ENCODE peak calls at places on chromosome 11, in ten cellular contexts. V is progenitor cell of endocrine pancreas; H is GM13976; L is CMK; B is ovary; F is AG09319; R is activated CD4-positive, alpha-beta T cell treated with anti-CD3 and anti-CD28 coated beads, Interleukin-2, amount 10 ng/mL, durations not matched to agents 7 days and 5 days; K is RKO; G is substantia nigra; Q is NCI-H774. D is an unnamed sample.

GRCh38 chr11:115939726-115940421 is 435.7 kb upstream of the CADM1 start:
- DNase-seq in R (no peak), H (no peak), F (no peak), V (no peak), G (no peak), K (no peak), L (no peak), Q (peak), B (no peak), D (peak)

GRCh38 chr11:46529086-46529905 is 64.5 kb downstream of the AMBRA1 start:
- DNase-seq in F (peak), V (peak), B (peak), R (peak), K (peak), G (peak), L (peak), Q (peak), H (peak), D (peak)

GRCh38 chr11:75454987-75455386 is 22.0 kb upstream of the KLHL35 start:
- DNase-seq in V (no peak), G (no peak), F (no peak), L (no peak), H (no peak), K (no peak), Q (no peak), B (no peak), R (no peak), D (no peak)

GRCh38 chr11:1754376-1755150 is 4.2 kb upstream of the IFITM10 start:
- DNase-seq in F (no peak), H (no peak), K (no peak), V (no peak), B (no peak), R (no peak), L (no peak), G (no peak), Q (no peak), D (no peak)

GRCh38 chr11:19307498-19307897 is 66.8 kb upstream of the E2F8 start:
- DNase-seq in L (no peak), V (no peak), K (no peak), R (no peak), Q (no peak), B (no peak), H (no peak), G (no peak), F (no peak), D (no peak)

GRCh38 chr11:36945384-36945783 is 347.3 kb upstream of the RAG2 start:
- DNase-seq in L (no peak), R (no peak), B (no peak), H (no peak), F (no peak), V (no peak), K (peak), G (no peak), Q (no peak), D (peak)

GRCh38 chr11:125402436-125402835 is 93.6 kb downstream of the FEZ1 start:
- DNase-seq in F (no peak), B (no peak), R (no peak), L (no peak), K (no peak), V (no peak), G (no peak), H (no peak), Q (no peak), D (no peak)

GRCh38 chr11:100681064-100681502 is 6.0 kb upstream of the ARHGAP42 start:
- DNase-seq in H (peak), F (no peak), R (peak), B (no peak), K (no peak), V (no peak), G (peak), L (peak), Q (peak), D (peak)

GRCh38 chr11:128717581-128717980 is 23.7 kb downstream of the FLI1 start:
- DNase-seq in F (no peak), B (no peak), G (no peak), V (no peak), Q (no peak), H (no peak), L (no peak), R (peak), K (no peak), D (no peak)

GRCh38 chr11:66032962-66033735 is 6.9 kb upstream of the CATSPER1 start:
- DNase-seq in H (no peak), L (no peak), B (no peak), G (no peak), V (no peak), F (no peak), Q (no peak), R (no peak), K (peak), D (peak)

GRCh38 chr11:62922653-62923371 is 1.6 kb upstream of the CHRM1 start:
- DNase-seq in L (no peak), G (no peak), Q (no peak), B (no peak), K (no peak), F (no peak), V (no peak), H (peak), R (no peak), D (peak)

GRCh38 chr11:78564037-78564888 is 10.4 kb downstream of the NARS2 start:
- DNase-seq in R (peak), Q (peak), F (peak), H (peak), V (no peak), G (no peak), B (no peak), L (peak), K (peak), D (peak)

GRCh38 chr11:73292481-73292880 is 15.6 kb upstream of the ARHGEF17 start:
- DNase-seq in K (no peak), G (no peak), B (no peak), Q (no peak), F (no peak), V (no peak), R (no peak), H (no peak), L (no peak), D (no peak)

GRCh38 chr11:32422545-32422944 is 12.8 kb downstream of the WT1 start:
- DNase-seq in G (no peak), F (no peak), H (no peak), R (no peak), V (no peak), K (no peak), L (no peak), Q (no peak), B (no peak), D (no peak)

GRCh38 chr11:72848846-72849466 is 34.7 kb downstream of the ATG16L2 start:
- DNase-seq in R (peak), L (no peak), F (no peak), B (peak), V (no peak), G (no peak), H (peak), K (peak), Q (no peak), D (peak)

GRCh38 chr11:116851631-116852030 is 14.2 kb upstream of the APOA1 start:
- DNase-seq in B (no peak), L (no peak), F (no peak), H (no peak), G (no peak), V (no peak), K (no peak), R (peak), Q (no peak), D (no peak)

GRCh38 chr11:473975-474785 is 24.1 kb downstream of the PTDSS2 start:
- DNase-seq in V (no peak), Q (no peak), F (no peak), H (no peak), G (no peak), L (no peak), R (no peak), K (no peak), B (no peak), D (no peak)

GRCh38 chr11:103035216-103035615 is 56.7 kb downstream of the DCUN1D5 start:
- DNase-seq in V (no peak), B (no peak), L (no peak), H (no peak), K (no peak), G (no peak), F (no peak), R (no peak), Q (no peak), D (no peak)

GRCh38 chr11:19173004-19173689 is 28.6 kb downstream of the CSRP3 start:
- DNase-seq in V (no peak), L (no peak), R (no peak), H (no peak), G (no peak), Q (no peak), F (no peak), K (no peak), B (no peak), D (no peak)

GRCh38 chr11:59776210-59777066 is 21.3 kb downstream of the STX3 start:
- DNase-seq in B (no peak), V (no peak), K (peak), Q (no peak), H (no peak), L (no peak), G (no peak), R (no peak), F (no peak), D (no peak)

GRCh38 chr11:65100674-65101350 is 4.8 kb downstream of the VPS51 start:
- DNase-seq in B (no peak), R (no peak), G (no peak), L (no peak), V (no peak), Q (no peak), H (no peak), K (no peak), F (no peak), D (no peak)

GRCh38 chr11:92071660-92072059 is 153.0 kb upstream of the FAT3 start:
- DNase-seq in G (no peak), V (no peak), R (no peak), F (no peak), K (no peak), B (no peak), H (no peak), L (no peak), Q (no peak), D (no peak)

GRCh38 chr11:17845431-17845881 is 110.9 kb downstream of the KCNC1 start:
- DNase-seq in H (no peak), V (no peak), K (no peak), Q (no peak), G (no peak), F (peak), L (no peak), R (no peak), B (no peak), D (no peak)

GRCh38 chr11:135074397-135074998 is 662.5 kb upstream of the B3GAT1 start:
- DNase-seq in V (no peak), H (no peak), Q (no peak), L (no peak), K (peak), F (no peak), R (no peak), G (no peak), B (no peak), D (no peak)

GRCh38 chr11:1608363-1608762 is at the start of gene KRTAP5-3:
- DNase-seq in G (no peak), L (no peak), Q (no peak), H (no peak), V (no peak), K (no peak), R (no peak), F (no peak), B (no peak), D (no peak)

GRCh38 chr11:47514825-47515647 is 37.9 kb downstream of the CELF1 start:
- DNase-seq in Q (no peak), R (no peak), B (no peak), H (no peak), L (no peak), V (no peak), G (no peak), K (peak), F (no peak), D (no peak)

GRCh38 chr11:111602865-111603632 is 800 bp downstream of the SIK2 start:
- DNase-seq in K (peak), R (peak), G (peak), L (peak), F (no peak), B (no peak), Q (peak), H (peak), V (peak), D (peak)

GRCh38 chr11:71252782-71253730 is 679 bp upstream of the SHANK2 start:
- DNase-seq in Q (no peak), G (no peak), B (no peak), H (no peak), V (peak), K (peak), L (no peak), R (no peak), F (no peak), D (no peak)

GRCh38 chr11:6646631-6647281 is 8.9 kb downstream of the DCHS1 start:
- DNase-seq in H (peak), Q (no peak), F (peak), B (peak), L (peak), V (no peak), G (no peak), R (peak), K (no peak), D (peak)

GRCh38 chr11:47408598-47409439 is 429 bp downstream of the SLC39A13 start:
- DNase-seq in Q (no peak), R (no peak), F (peak), K (peak), H (no peak), L (no peak), B (peak), V (no peak), G (peak), D (no peak)

GRCh38 chr11:18408558-18409242 is 3.4 kb upstream of the LDHC start:
- DNase-seq in H (no peak), G (no peak), F (no peak), B (no peak), Q (no peak), K (no peak), V (no peak), R (no peak), L (no peak), D (peak)

GRCh38 chr11:134679592-134679991 is 267.6 kb upstream of the B3GAT1 start:
- DNase-seq in V (no peak), K (no peak), H (no peak), L (no peak), Q (no peak), B (no peak), F (no peak), G (no peak), R (no peak), D (no peak)